ENCODE peak calls at places on chromosomes 12 and 14, in four cellular contexts. One of them, this sample, is unnamed.
A peak's percentile ranks its signal among the peaks of the same experiment; 100 is the strongest.

GRCh38 chr14:100488057-100488456 is 99.2 kb downstream of the BEGAIN start:
- DNase-seq in HepG2: no peak
- DNase-seq in H1: no peak
- DNase-seq in K562: no peak
- DNase-seq in this sample: no peak

GRCh38 chr14:76080009-76080408 is 71.7 kb upstream of the GPATCH2L start:
- DNase-seq in HepG2: no peak
- DNase-seq in H1: no peak
- DNase-seq in K562: no peak
- DNase-seq in this sample: no peak

GRCh38 chr12:96948782-96949181 is 41.7 kb downstream of the NEDD1 start:
- DNase-seq in HepG2: no peak
- DNase-seq in H1: no peak
- DNase-seq in K562: no peak
- DNase-seq in this sample: no peak

GRCh38 chr14:100653409-100653808 is 66.2 kb upstream of the BEGAIN start:
- DNase-seq in HepG2: no peak
- DNase-seq in H1: peak; percentile 79
- DNase-seq in K562: peak; percentile 64
- DNase-seq in this sample: no peak

GRCh38 chr12:67223225-67223624 is 45.9 kb upstream of the CAND1 start:
- DNase-seq in HepG2: no peak
- DNase-seq in H1: no peak
- DNase-seq in K562: no peak
- DNase-seq in this sample: no peak

GRCh38 chr14:94971750-94972149 is 185.6 kb downstream of the DICER1 start:
- DNase-seq in HepG2: no peak
- DNase-seq in H1: no peak
- DNase-seq in K562: no peak
- DNase-seq in this sample: no peak

GRCh38 chr14:93977171-93977570 is 801 bp upstream of the ASB2 start:
- DNase-seq in HepG2: no peak
- DNase-seq in H1: no peak
- DNase-seq in K562: no peak
- DNase-seq in this sample: no peak

GRCh38 chr14:103520657-103521437 is 1.8 kb downstream of the CKB start:
- DNase-seq in HepG2: no peak
- DNase-seq in H1: peak; percentile 86
- DNase-seq in K562: peak; percentile 87
- DNase-seq in this sample: peak; percentile 49

GRCh38 chr12:64466178-64466577 is 14.3 kb downstream of the TBK1 start:
- DNase-seq in HepG2: no peak
- DNase-seq in H1: no peak
- DNase-seq in K562: no peak
- DNase-seq in this sample: no peak

GRCh38 chr14:23182372-23183014 is 967 bp downstream of the SLC7A8 start:
- DNase-seq in HepG2: no peak
- DNase-seq in H1: peak; percentile 79
- DNase-seq in K562: peak; percentile 35
- DNase-seq in this sample: peak; percentile 16

GRCh38 chr14:20631821-20632389 is 9.6 kb downstream of the OR6S1 start:
- DNase-seq in HepG2: peak; percentile 83
- DNase-seq in H1: peak; percentile 67
- DNase-seq in K562: peak; percentile 43
- DNase-seq in this sample: peak; percentile 31

GRCh38 chr14:100610511-100611217 is 23.4 kb upstream of the BEGAIN start:
- DNase-seq in HepG2: no peak
- DNase-seq in H1: no peak
- DNase-seq in K562: no peak
- DNase-seq in this sample: no peak

GRCh38 chr12:92365836-92366235 is 220.2 kb upstream of the BTG1 start:
- DNase-seq in HepG2: no peak
- DNase-seq in H1: no peak
- DNase-seq in K562: no peak
- DNase-seq in this sample: no peak

GRCh38 chr12:128091931-128092330 is 175.0 kb upstream of the TMEM132C start:
- DNase-seq in HepG2: no peak
- DNase-seq in H1: no peak
- DNase-seq in K562: no peak
- DNase-seq in this sample: no peak

GRCh38 chr12:2355198-2355597 is 302.4 kb downstream of the CACNA1C start:
- DNase-seq in HepG2: no peak
- DNase-seq in H1: no peak
- DNase-seq in K562: no peak
- DNase-seq in this sample: no peak

GRCh38 chr14:50874842-50875241 is 3.0 kb downstream of the ABHD12B start:
- DNase-seq in HepG2: peak; percentile 79
- DNase-seq in H1: no peak
- DNase-seq in K562: no peak
- DNase-seq in this sample: no peak

GRCh38 chr12:124453419-124454351 is 113.7 kb downstream of the NCOR2 start:
- DNase-seq in HepG2: no peak
- DNase-seq in H1: no peak
- DNase-seq in K562: no peak
- DNase-seq in this sample: peak; percentile 80

GRCh38 chr12:132551271-132552120 is 58.9 kb downstream of the LRCOL1 start:
- DNase-seq in HepG2: no peak
- DNase-seq in H1: no peak
- DNase-seq in K562: no peak
- DNase-seq in this sample: no peak

GRCh38 chr12:93591137-93591868 is 18.8 kb downstream of the SOCS2 start:
- DNase-seq in HepG2: no peak
- DNase-seq in H1: no peak
- DNase-seq in K562: peak; percentile 78
- DNase-seq in this sample: peak; percentile 47

GRCh38 chr12:57461326-57461903 is 1.8 kb downstream of the GLI1 start:
- DNase-seq in HepG2: no peak
- DNase-seq in H1: peak; percentile 92
- DNase-seq in K562: peak; percentile 80
- DNase-seq in this sample: peak; percentile 28

GRCh38 chr12:16726879-16727278 is 120.9 kb upstream of the LMO3 start:
- DNase-seq in HepG2: no peak
- DNase-seq in H1: no peak
- DNase-seq in K562: no peak
- DNase-seq in this sample: no peak

GRCh38 chr14:92154283-92154942 is 32.6 kb downstream of the CPSF2 start:
- DNase-seq in HepG2: peak; percentile 65
- DNase-seq in H1: no peak
- DNase-seq in K562: no peak
- DNase-seq in this sample: no peak

GRCh38 chr14:50122291-50122690 is 5.9 kb upstream of the VCPKMT start:
- DNase-seq in HepG2: no peak
- DNase-seq in H1: no peak
- DNase-seq in K562: no peak
- DNase-seq in this sample: no peak

GRCh38 chr12:121424632-121424992 is 24.7 kb downstream of the RNF34 start:
- DNase-seq in HepG2: no peak
- DNase-seq in H1: no peak
- DNase-seq in K562: no peak
- DNase-seq in this sample: no peak

GRCh38 chr14:24179961-24180726 is 8.3 kb downstream of the REC8 start:
- DNase-seq in HepG2: no peak
- DNase-seq in H1: no peak
- DNase-seq in K562: no peak
- DNase-seq in this sample: peak; percentile 50

GRCh38 chr12:128079-128478 is 61.5 kb downstream of the IQSEC3 start:
- DNase-seq in HepG2: no peak
- DNase-seq in H1: no peak
- DNase-seq in K562: no peak
- DNase-seq in this sample: no peak

GRCh38 chr12:102869571-102869970 is 47.5 kb downstream of the PAH start:
- DNase-seq in HepG2: no peak
- DNase-seq in H1: no peak
- DNase-seq in K562: no peak
- DNase-seq in this sample: no peak

GRCh38 chr14:75418779-75419768 is 8.7 kb upstream of the JDP2 start:
- DNase-seq in HepG2: no peak
- DNase-seq in H1: peak; percentile 89
- DNase-seq in K562: peak; percentile 79
- DNase-seq in this sample: no peak

GRCh38 chr14:49972840-49973239 is 80.0 kb downstream of the ARF6 start:
- DNase-seq in HepG2: peak; percentile 82
- DNase-seq in H1: no peak
- DNase-seq in K562: peak; percentile 31
- DNase-seq in this sample: peak; percentile 79

GRCh38 chr12:103944964-103945363 is 14.8 kb downstream of the HSP90B1 start:
- DNase-seq in HepG2: no peak
- DNase-seq in H1: no peak
- DNase-seq in K562: no peak
- DNase-seq in this sample: no peak

GRCh38 chr14:95490727-95491451 is 25.6 kb downstream of the SYNE3 start:
- DNase-seq in HepG2: no peak
- DNase-seq in H1: no peak
- DNase-seq in K562: no peak
- DNase-seq in this sample: no peak

GRCh38 chr12:104094284-104094683 is 30.0 kb downstream of the HCFC2 start:
- DNase-seq in HepG2: no peak
- DNase-seq in H1: no peak
- DNase-seq in K562: no peak
- DNase-seq in this sample: no peak

GRCh38 chr12:107884769-107885694 is 110.5 kb downstream of the ASCL4 start:
- DNase-seq in HepG2: peak; percentile 58
- DNase-seq in H1: peak; percentile 63
- DNase-seq in K562: peak; percentile 67
- DNase-seq in this sample: peak; percentile 54

GRCh38 chr12:30927210-30927576 is 645 bp downstream of the TSPAN11 start:
- DNase-seq in HepG2: no peak
- DNase-seq in H1: no peak
- DNase-seq in K562: no peak
- DNase-seq in this sample: no peak

GRCh38 chr14:105087308-105087962 is 22.2 kb upstream of the GPR132 start:
- DNase-seq in HepG2: no peak
- DNase-seq in H1: peak; percentile 67
- DNase-seq in K562: no peak
- DNase-seq in this sample: no peak

GRCh38 chr14:54730156-54730961 is 163.4 kb downstream of the SAMD4A start:
- DNase-seq in HepG2: no peak
- DNase-seq in H1: no peak
- DNase-seq in K562: no peak
- DNase-seq in this sample: no peak

GRCh38 chr14:54725998-54726397 is 159.1 kb downstream of the SAMD4A start:
- DNase-seq in HepG2: no peak
- DNase-seq in H1: no peak
- DNase-seq in K562: no peak
- DNase-seq in this sample: no peak

GRCh38 chr14:54727929-54728328 is 161.0 kb downstream of the SAMD4A start:
- DNase-seq in HepG2: no peak
- DNase-seq in H1: no peak
- DNase-seq in K562: no peak
- DNase-seq in this sample: no peak

GRCh38 chr14:54724772-54725325 is 157.9 kb downstream of the SAMD4A start:
- DNase-seq in HepG2: no peak
- DNase-seq in H1: no peak
- DNase-seq in K562: no peak
- DNase-seq in this sample: no peak

DNA sequence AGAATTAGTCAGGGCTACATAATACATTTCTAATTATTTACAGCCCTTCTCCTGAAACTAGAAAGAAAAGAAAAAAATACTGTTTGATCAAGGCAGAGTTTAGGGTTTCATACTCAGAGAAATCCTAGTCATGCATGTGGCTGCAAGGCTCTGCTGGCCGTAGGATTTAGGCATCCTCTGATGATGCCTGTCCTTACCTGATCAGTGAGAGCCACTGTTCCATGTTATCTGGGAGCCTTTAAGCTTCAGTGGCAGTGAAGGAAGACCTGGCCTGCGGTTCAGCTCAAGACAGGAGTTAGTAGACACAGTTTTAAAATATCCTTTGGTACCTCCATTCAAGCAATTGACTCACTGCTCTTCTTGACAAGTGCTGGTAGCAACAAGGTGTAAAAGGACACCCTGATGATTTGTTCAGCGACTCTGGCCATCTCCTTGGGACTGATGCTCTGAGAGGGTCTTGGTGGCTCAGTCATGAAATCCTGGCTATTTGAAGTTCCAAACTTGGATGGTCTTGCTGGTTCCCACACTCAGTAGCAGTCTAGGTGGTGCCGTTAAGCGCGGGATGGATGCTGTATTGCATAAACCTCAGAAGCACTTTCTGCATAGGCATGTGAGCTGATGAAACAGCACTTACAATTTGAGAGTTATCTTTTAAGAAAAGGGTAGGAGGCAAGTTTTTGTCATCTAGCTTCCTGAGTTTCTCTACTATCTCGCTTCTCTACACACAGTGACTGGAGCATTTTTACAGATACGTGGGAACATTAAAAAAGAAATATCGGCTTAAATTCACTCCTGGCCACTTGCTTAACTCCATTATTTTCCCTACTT is 162.0 kb downstream of the SAMD4A start:
- DNase-seq in HepG2: no peak
- DNase-seq in H1: no peak
- DNase-seq in K562: no peak
- DNase-seq in this sample: no peak
- TF ChIP-seq JUN in HepG2: no peak
- TF ChIP-seq JUN in H1: no peak
- TF ChIP-seq JUN in K562: peak; percentile 22
- TF ChIP-seq JUN in this sample: no peak

GRCh38 chr12:109252799-109253198 is 56.3 kb downstream of the FOXN4 start:
- DNase-seq in HepG2: no peak
- DNase-seq in H1: no peak
- DNase-seq in K562: no peak
- DNase-seq in this sample: no peak
- H3K9ac ChIP-seq in HepG2: no peak overlapping the region
- H3K9ac ChIP-seq in H1: no peak overlapping the region
- H3K9ac ChIP-seq in K562: no peak overlapping the region
- H3K9ac ChIP-seq in this sample: no peak overlapping the region

GRCh38 chr14:89340200-89340667 is 76.8 kb downstream of the FOXN3 start:
- DNase-seq in HepG2: peak; percentile 76
- DNase-seq in H1: no peak
- DNase-seq in K562: no peak
- DNase-seq in this sample: no peak
- TF ChIP-seq POLR2AphosphoS5 in HepG2: peak; percentile 17
- TF ChIP-seq POLR2AphosphoS5 in H1: no peak
- TF ChIP-seq POLR2AphosphoS5 in K562: no peak
- TF ChIP-seq POLR2AphosphoS5 in this sample: no peak

DNA sequence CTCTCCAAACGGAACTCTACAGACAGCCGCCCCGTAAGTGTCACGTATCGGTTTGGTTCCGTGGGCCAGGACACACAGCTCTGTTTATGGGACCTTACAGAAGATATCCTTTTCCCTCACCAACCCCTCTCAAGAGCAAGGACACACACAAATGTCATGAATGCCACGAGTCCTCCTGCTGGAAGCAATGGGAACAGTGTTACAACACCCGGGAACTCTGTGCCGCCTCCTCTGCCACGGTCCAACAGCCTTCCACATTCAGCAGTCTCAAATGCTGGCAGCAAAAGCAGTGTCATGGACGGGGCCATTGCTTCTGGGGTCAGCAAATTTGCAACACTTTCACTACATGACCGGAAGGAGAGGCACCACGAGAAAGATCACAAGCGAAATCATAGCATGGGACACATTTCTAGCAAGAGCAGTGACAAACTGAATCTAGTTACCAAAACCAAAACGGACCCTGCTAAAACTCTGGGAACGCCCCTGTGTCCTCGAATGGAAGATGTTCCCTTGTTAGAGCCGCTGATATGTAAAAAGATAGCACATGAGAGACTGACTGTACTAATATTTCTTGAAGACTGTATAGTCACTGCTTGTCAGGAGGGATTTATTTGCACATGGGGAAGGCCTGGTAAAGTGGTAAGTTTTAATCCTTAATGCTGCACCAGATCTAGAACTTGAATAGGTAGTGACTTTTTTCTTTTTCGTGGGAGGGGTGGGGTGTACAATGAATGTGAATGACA is 69.7 kb downstream of the WDR20 start:
- DNase-seq in HepG2: peak; percentile 58
- DNase-seq in H1: peak; percentile 53
- DNase-seq in K562: no peak
- DNase-seq in this sample: no peak
- TF ChIP-seq JUN in HepG2: no peak
- TF ChIP-seq JUN in H1: no peak
- TF ChIP-seq JUN in K562: no peak
- TF ChIP-seq JUN in this sample: no peak